ENCODE peak calls at places on chromosomes 5 and 9, in nine cellular contexts. R is amniotic epithelial cell; T is SW 1271; Z is stimulated activated CD4-positive, alpha-beta T cell treated with anti-CD3 and anti-CD28 coated beads, Interleukin-4, amount 100 ng/mL, for 1 hour; F is NCI-H1930; B is activated T-cell treated with anti-CD3 and anti-CD28 coated beads, Interleukin-2, amount 50 U/mL, for 72 hours; G is NCI-H226; V is HuH-7; S is NCI-H748 treated with DMSO at 0.1 percent for 48 hours. P is an unnamed sample.

GRCh38 chr9:17578911-17579793 is at the start of gene SH3GL2:
- DNase-seq in B (peak; percentile 2), Z (no peak), S (peak; percentile 83), R (peak; percentile 13), T (no peak), G (no peak), F (peak; percentile 91), V (no peak), P (peak; percentile 53)

GRCh38 chr9:124218438-124219289 is 39.1 kb upstream of the NEK6 start:
- DNase-seq in T (peak; percentile 55), F (no peak), V (no peak), Z (no peak), S (no peak), G (no peak), B (peak; percentile 67), R (peak; percentile 18), P (peak; percentile 62)

GRCh38 chr5:174355208-174355612 is 309.7 kb downstream of the NSG2 start:
- DNase-seq in Z (no peak), V (no peak), R (peak; percentile 73), G (peak; percentile 12), B (no peak), T (peak; percentile 18), S (no peak), F (no peak), P (peak; percentile 94)

GRCh38 chr5:134226441-134227192 is 744 bp upstream of the PPP2CA start:
- DNase-seq in G (no peak), V (no peak), Z (no peak), T (no peak), R (peak; percentile 40), S (peak; percentile 83), B (peak; percentile 80), F (no peak), P (peak; percentile 48)

GRCh38 chr5:89595065-89595464 is 712.1 kb upstream of the MEF2C start:
- DNase-seq in B (no peak), V (no peak), T (no peak), F (no peak), R (no peak), G (no peak), S (no peak), Z (no peak), P (no peak)

GRCh38 chr9:129412814-129413536 is 207.9 kb downstream of the C9orf50 start:
- DNase-seq in B (peak; percentile 58), Z (peak; percentile 61), G (peak; percentile 44), F (no peak), R (peak; percentile 82), T (peak; percentile 59), S (no peak), V (no peak), P (peak; percentile 71)

GRCh38 chr5:103041071-103041676 is 78.8 kb downstream of the GIN1 start:
- DNase-seq in T (peak; percentile 67), F (no peak), Z (no peak), B (no peak), S (peak; percentile 71), R (peak; percentile 55), V (no peak), G (peak; percentile 13), P (peak; percentile 79)

GRCh38 chr5:114361724-114362196 is at the start of gene KCNN2:
- DNase-seq in V (no peak), G (peak; percentile 81), F (peak; percentile 83), B (peak; percentile 29), S (peak; percentile 79), T (peak; percentile 85), R (peak; percentile 84), Z (no peak), P (peak; percentile 83)

GRCh38 chr5:79837707-79838620 is 148.3 kb downstream of the CMYA5 start:
- DNase-seq in T (no peak), G (no peak), Z (no peak), V (no peak), S (no peak), R (no peak), B (no peak), F (no peak), P (no peak)

GRCh38 chr5:163889369-163889768 is 383.9 kb downstream of the MAT2B start:
- DNase-seq in S (no peak), R (peak; percentile 91), T (no peak), Z (no peak), V (no peak), B (no peak), F (no peak), G (no peak), P (no peak)

GRCh38 chr9:113274474-113275146 is 762 bp downstream of the CDC26 start:
- DNase-seq in V (peak; percentile 46), R (peak; percentile 60), G (peak; percentile 32), Z (no peak), S (peak; percentile 83), B (peak; percentile 31), F (peak; percentile 47), T (peak; percentile 76), P (peak; percentile 68)

GRCh38 chr5:132655821-132656773 is 1.9 kb upstream of the IL13 start:
- DNase-seq in R (no peak), G (no peak), V (no peak), F (peak; percentile 3), B (peak; percentile 71), T (no peak), Z (peak; percentile 49), S (no peak), P (no peak)

GRCh38 chr9:107439991-107440456 is 49.5 kb downstream of the KLF4 start:
- DNase-seq in R (peak; percentile 97), G (no peak), T (no peak), B (no peak), F (no peak), V (no peak), S (no peak), Z (no peak), P (no peak)

GRCh38 chr9:76109953-76110352 is 219.5 kb downstream of the PCSK5 start:
- DNase-seq in V (no peak), T (no peak), R (peak; percentile 31), B (no peak), Z (no peak), F (no peak), G (no peak), S (no peak), P (no peak)

GRCh38 chr5:54249210-54250028 is 61.0 kb downstream of the ARL15 start:
- DNase-seq in T (peak; percentile 7), V (no peak), S (no peak), F (no peak), G (peak; percentile 66), B (peak; percentile 3), Z (peak; percentile 17), R (peak; percentile 18), P (no peak)

GRCh38 chr5:92769986-92770385 is 811.0 kb downstream of the NR2F1-AS1 start:
- DNase-seq in F (no peak), T (no peak), B (no peak), G (no peak), V (no peak), R (peak; percentile 83), Z (no peak), S (no peak), P (no peak)

GRCh38 chr5:66248874-66249273 is 104.8 kb downstream of the SREK1 start:
- DNase-seq in R (no peak), T (no peak), B (no peak), V (no peak), G (no peak), F (no peak), S (no peak), Z (no peak), P (no peak)

GRCh38 chr5:122858451-122858850 is 13.0 kb downstream of the SNX24 start:
- DNase-seq in G (peak; percentile 61), F (no peak), S (peak; percentile 11), B (no peak), R (peak; percentile 51), T (no peak), Z (no peak), V (no peak), P (no peak)

GRCh38 chr5:58462623-58463230 is 2.8 kb upstream of the PLK2 start:
- DNase-seq in B (peak; percentile 34), F (peak; percentile 24), G (peak; percentile 45), T (peak; percentile 76), S (peak; percentile 58), Z (no peak), V (no peak), R (peak; percentile 63), P (peak; percentile 52)

GRCh38 chr5:35773936-35774335 is 82.8 kb upstream of the IL7R start:
- DNase-seq in S (no peak), F (no peak), V (no peak), R (peak; percentile 69), G (peak; percentile 6), T (no peak), B (peak; percentile 70), Z (no peak), P (no peak)

GRCh38 chr5:96562614-96563013 is 99.6 kb upstream of the CAST start:
- DNase-seq in V (no peak), B (no peak), S (no peak), G (peak; percentile 65), R (peak; percentile 60), T (peak; percentile 36), F (no peak), Z (no peak), P (no peak)

GRCh38 chr5:165722401-165722800 is 2217.0 kb downstream of the MAT2B start:
- DNase-seq in Z (no peak), F (no peak), S (no peak), G (no peak), T (no peak), R (no peak), B (no peak), V (no peak), P (no peak)

GRCh38 chr5:130045334-130045733 is 141.1 kb downstream of the CHSY3 start:
- DNase-seq in G (no peak), Z (no peak), R (peak; percentile 61), S (no peak), V (no peak), F (no peak), B (no peak), T (no peak), P (no peak)

GRCh38 chr5:148619484-148619883 is 34.8 kb downstream of the HTR4 start:
- DNase-seq in G (no peak), T (no peak), B (no peak), R (no peak), F (no peak), Z (no peak), S (no peak), V (no peak), P (no peak)